ENCODE peak calls at places on chromosomes 5 and 9, in five cellular contexts. W is AG04450, O is PC-3, X is brain microvascular endothelial cell, I is fibroblast of lung. Y is an unnamed sample.

GRCh38 chr9:72612449-72612848 is 91.0 kb downstream of the TMC1 start:
- DNase-seq in W (no peak), O (no peak), X (no peak), I (no peak), Y (no peak)

GRCh38 chr5:143235423-143235822 is 168.1 kb downstream of the NR3C1 start:
- DNase-seq in W (peak), O (peak), X (peak), I (peak), Y (no peak)

GRCh38 chr5:177085985-177086917 is at the start of gene FGFR4:
- DNase-seq in W (no peak), O (peak), X (peak), I (peak), Y (no peak)

GRCh38 chr9:74122661-74123060 is 374.5 kb upstream of the RORB start:
- DNase-seq in W (no peak), O (no peak), X (no peak), I (no peak), Y (no peak)

GRCh38 chr9:114745879-114746550 is 59.8 kb downstream of the TNFSF15 start:
- DNase-seq in W (no peak), O (no peak), X (no peak), I (no peak), Y (no peak)

GRCh38 chr5:93677344-93678021 is 63.9 kb downstream of the POU5F2 start:
- DNase-seq in W (peak), O (peak), X (peak), I (peak), Y (peak)

GRCh38 chr9:127739614-127740322 is 4.7 kb upstream of the TOR2A start:
- DNase-seq in W (no peak), O (no peak), X (no peak), I (no peak), Y (no peak)

GRCh38 chr5:159186319-159186718 is 23.0 kb downstream of the RNF145 start:
- DNase-seq in W (no peak), O (peak), X (no peak), I (no peak), Y (no peak)

GRCh38 chr9:93902051-93902779 is 52.9 kb downstream of the BARX1 start:
- DNase-seq in W (no peak), O (no peak), X (no peak), I (no peak), Y (no peak)

GRCh38 chr5:170429014-170429413 is 39.8 kb upstream of the KCNMB1 start:
- DNase-seq in W (no peak), O (peak), X (no peak), I (peak), Y (no peak)

GRCh38 chr9:126613656-126614055 is at the start of gene LMX1B:
- DNase-seq in W (no peak), O (no peak), X (no peak), I (peak), Y (no peak)

GRCh38 chr9:125755340-125755739 is 8.2 kb downstream of the PBX3 start:
- DNase-seq in W (no peak), O (no peak), X (no peak), I (peak), Y (no peak)

GRCh38 chr9:127131871-127132270 is 9.4 kb upstream of the ANGPTL2 start:
- DNase-seq in W (peak), O (peak), X (peak), I (peak), Y (no peak)

GRCh38 chr9:112278152-112278551 is 55.3 kb downstream of the PTBP3 start:
- DNase-seq in W (no peak), O (no peak), X (no peak), I (peak), Y (no peak)

GRCh38 chr9:81754245-81754644 is 64.9 kb upstream of the TLE1 start:
- DNase-seq in W (no peak), O (peak), X (no peak), I (peak), Y (no peak)

GRCh38 chr5:178356459-178356872 is 123.9 kb upstream of the PHYKPL start:
- DNase-seq in W (no peak), O (no peak), X (no peak), I (no peak), Y (no peak)

GRCh38 chr5:95887977-95888376 is 65.5 kb upstream of the GLRX start:
- DNase-seq in W (no peak), O (no peak), X (no peak), I (no peak), Y (no peak)

GRCh38 chr5:80438739-80439138 is 30.9 kb downstream of the ZFYVE16 start:
- DNase-seq in W (no peak), O (no peak), X (no peak), I (no peak), Y (no peak)

GRCh38 chr5:139678751-139679750 is 30.9 kb downstream of the CXXC5 start:
- DNase-seq in W (no peak), O (no peak), X (no peak), I (peak), Y (no peak)

GRCh38 chr9:126499005-126499910 is 114.5 kb upstream of the LMX1B start:
- DNase-seq in W (no peak), O (peak), X (peak), I (peak), Y (no peak)

GRCh38 chr9:6845881-6846280 is 88.1 kb downstream of the KDM4C start:
- DNase-seq in W (no peak), O (no peak), X (no peak), I (peak), Y (no peak)

GRCh38 chr5:98942849-98943248 is 14.0 kb upstream of the CHD1 start:
- DNase-seq in W (no peak), O (no peak), X (no peak), I (no peak), Y (no peak)

GRCh38 chr5:55303238-55303690 is 4.2 kb downstream of the DHX29 start:
- DNase-seq in W (peak), O (peak), X (peak), I (peak), Y (no peak)

GRCh38 chr9:94847486-94847885 is 121.0 kb downstream of the AOPEP start:
- DNase-seq in W (peak), O (peak), X (peak), I (peak), Y (no peak)

GRCh38 chr9:91374939-91375338 is 13.2 kb upstream of the AUH start:
- DNase-seq in W (peak), O (peak), X (peak), I (peak), Y (peak)

GRCh38 chr5:81425569-81425968 is 31.6 kb upstream of the ACOT12 start:
- DNase-seq in W (no peak), O (peak), X (no peak), I (peak), Y (no peak)

GRCh38 chr5:135498662-135498995 is 37.1 kb downstream of the NEUROG1 start:
- DNase-seq in W (no peak), O (peak), X (no peak), I (no peak), Y (no peak)

GRCh38 chr5:116423091-116423490 is 151.5 kb downstream of the SEMA6A start:
- DNase-seq in W (no peak), O (peak), X (no peak), I (peak), Y (no peak)

GRCh38 chr5:176609724-176610429 is at the start of gene GPRIN1:
- DNase-seq in W (no peak), O (peak), X (no peak), I (peak), Y (no peak)

GRCh38 chr5:137072376-137073174 is 426.6 kb downstream of the SPOCK1 start:
- DNase-seq in W (no peak), O (no peak), X (no peak), I (peak), Y (no peak)

GRCh38 chr9:83957029-83957513 is 22.9 kb downstream of the HNRNPK start:
- DNase-seq in W (no peak), O (no peak), X (no peak), I (no peak), Y (no peak)

GRCh38 chr5:179834120-179834519 is 13.4 kb downstream of the SQSTM1 start:
- DNase-seq in W (no peak), O (no peak), X (no peak), I (no peak), Y (no peak)
- H3K4me3 ChIP-seq in W (no peak), O (no peak), X (no peak), I (no peak), Y (no peak)

GRCh38 chr9:14072850-14073249 is 241.1 kb downstream of the NFIB start:
- DNase-seq in W (no peak), O (no peak), X (no peak), I (no peak), Y (no peak)

GRCh38 chr9:14066032-14066431 is 247.9 kb downstream of the NFIB start:
- DNase-seq in W (no peak), O (no peak), X (no peak), I (no peak), Y (no peak)

GRCh38 chr9:14066815-14067214 is 247.1 kb downstream of the NFIB start:
- DNase-seq in W (no peak), O (peak), X (no peak), I (no peak), Y (no peak)

GRCh38 chr9:14071484-14071883 is 242.5 kb downstream of the NFIB start:
- DNase-seq in W (no peak), O (no peak), X (no peak), I (no peak), Y (no peak)

DNA sequence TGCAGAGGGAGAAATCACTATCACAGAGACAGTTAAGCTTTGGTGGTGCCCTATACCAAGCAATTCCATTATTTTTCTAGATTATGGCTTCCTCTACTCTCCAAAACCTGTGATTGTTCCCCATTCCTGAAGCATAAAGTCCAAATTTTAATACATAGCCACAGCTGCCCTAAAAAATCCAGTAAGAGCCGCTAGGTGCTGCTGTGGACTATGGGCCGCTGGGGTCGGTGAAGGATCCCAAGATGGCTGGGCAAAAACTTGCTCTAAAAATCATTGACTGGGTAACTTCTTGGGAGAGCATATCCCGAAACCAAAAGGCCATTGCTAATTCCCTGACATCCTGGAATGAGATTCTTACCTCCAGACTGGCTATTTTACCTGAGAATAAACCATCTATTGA is 245.3 kb downstream of the NFIB start:
- DNase-seq in W (no peak), O (no peak), X (no peak), I (no peak), Y (no peak)
- TF ChIP-seq CTCF in W (no peak), O (no peak), X (no peak), I (no peak), Y (no peak)

GRCh38 chr5:181170237-181170830 is 22.9 kb downstream of the OR2V2 start:
- DNase-seq in W (no peak), O (no peak), X (no peak), I (no peak), Y (no peak)

GRCh38 chr5:181171782-181172181 is 24.4 kb downstream of the OR2V2 start:
- DNase-seq in W (no peak), O (no peak), X (no peak), I (no peak), Y (no peak)

GRCh38 chr5:181173420-181174342 is 26.3 kb downstream of the OR2V2 start:
- DNase-seq in W (no peak), O (peak), X (peak), I (peak), Y (peak)

GRCh38 chr5:181170996-181171395 is 23.6 kb downstream of the OR2V2 start:
- DNase-seq in W (no peak), O (no peak), X (no peak), I (peak), Y (no peak)

DNA sequence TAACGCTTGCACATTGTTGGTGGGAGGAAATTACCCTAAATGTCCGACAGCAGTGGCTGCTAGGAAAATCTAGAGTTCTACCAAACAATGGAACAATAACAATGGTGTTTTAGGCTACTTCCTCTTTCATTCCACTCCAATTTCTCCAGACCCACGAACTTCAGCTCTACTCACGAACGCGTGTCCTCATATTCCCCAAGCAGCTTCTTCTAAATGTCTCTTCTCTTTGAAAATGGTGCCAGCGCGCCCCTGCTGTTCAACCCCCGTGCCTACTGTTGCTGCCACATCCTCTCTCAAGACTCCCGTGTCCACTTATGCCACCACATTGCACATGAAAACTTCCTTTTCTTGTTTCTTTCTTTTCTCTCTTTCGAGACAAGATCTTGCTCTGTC is 25.6 kb downstream of the OR2V2 start:
- DNase-seq in W (no peak), O (peak), X (no peak), I (no peak), Y (no peak)
- H3K4me3 ChIP-seq in W (peak), O (peak), X (peak), I (no peak), Y (peak)

DNA sequence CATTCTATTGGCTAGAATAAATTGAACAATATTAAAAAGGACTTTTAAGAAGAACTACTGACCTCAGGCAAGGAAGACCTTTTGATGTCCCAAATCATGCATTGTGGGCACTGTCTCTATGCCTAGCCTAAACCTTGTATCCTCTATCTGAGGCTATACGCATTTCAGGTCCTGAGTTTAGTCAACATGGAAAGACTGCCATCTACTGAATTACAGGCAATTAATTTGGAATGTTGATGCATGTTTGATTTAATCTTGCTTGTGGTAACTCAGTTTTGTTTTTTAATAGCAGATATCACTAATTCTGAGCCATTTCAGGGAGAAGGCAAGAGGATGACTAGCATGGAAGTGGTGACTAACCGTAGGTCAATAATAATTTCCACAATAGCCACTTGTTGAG is 585.2 kb upstream of the CCNG1 start:
- DNase-seq in W (no peak), O (peak), X (no peak), I (no peak), Y (no peak)
- TF ChIP-seq CTCF in W (no peak), O (peak), X (no peak), I (no peak), Y (no peak)

GRCh38 chr9:124697326-124698200 is 73.5 kb downstream of the NR6A1 start:
- DNase-seq in W (no peak), O (no peak), X (peak), I (peak), Y (no peak)
- H3K4me3 ChIP-seq in W (no peak), O (no peak), X (no peak), I (no peak), Y (no peak)

GRCh38 chr5:141672071-141672855 is 9.8 kb downstream of the ARAP3 start:
- DNase-seq in W (no peak), O (no peak), X (no peak), I (no peak), Y (no peak)

GRCh38 chr5:141668601-141669265 is 13.3 kb downstream of the ARAP3 start:
- DNase-seq in W (no peak), O (no peak), X (peak), I (peak), Y (no peak)

GRCh38 chr5:141665995-141666940 is 15.1 kb upstream of the FCHSD1 start:
- DNase-seq in W (no peak), O (no peak), X (no peak), I (no peak), Y (no peak)

GRCh38 chr5:141672856-141673813 is 8.9 kb downstream of the ARAP3 start:
- DNase-seq in W (no peak), O (no peak), X (no peak), I (no peak), Y (no peak)

DNA sequence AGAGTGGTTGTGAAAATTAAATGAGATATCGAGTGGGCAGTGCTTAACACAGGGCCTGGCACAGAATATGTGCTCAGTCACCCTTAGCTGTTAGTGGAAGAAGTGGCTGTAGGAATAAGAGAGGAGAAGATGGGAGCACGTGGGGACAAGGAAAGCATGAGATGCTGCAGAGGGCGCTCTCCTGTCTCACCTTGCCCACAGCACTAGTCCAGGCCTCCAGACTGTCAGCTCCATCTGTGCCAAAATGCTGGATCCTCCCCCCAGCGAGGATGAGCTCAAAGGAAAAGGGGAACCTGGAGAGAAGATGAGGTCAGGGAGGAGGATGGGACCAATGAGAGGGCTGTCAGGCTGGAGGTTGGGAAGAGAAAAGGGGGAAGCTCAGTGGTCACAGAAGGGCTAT is 12.5 kb downstream of the ARAP3 start:
- DNase-seq in W (no peak), O (no peak), X (no peak), I (no peak), Y (no peak)
- TF ChIP-seq CTCF in W (no peak), O (peak), X (peak), I (no peak), Y (peak)

GRCh38 chr5:172871982-172872381 is 37.9 kb downstream of the ERGIC1 start:
- DNase-seq in W (no peak), O (no peak), X (no peak), I (peak), Y (no peak)
- H3K4me3 ChIP-seq in W (no peak), O (no peak), X (no peak), I (no peak), Y (no peak)

GRCh38 chr5:150295741-150296486 is 6.3 kb upstream of the CAMK2A start:
- DNase-seq in W (no peak), O (no peak), X (no peak), I (no peak), Y (no peak)
- TF ChIP-seq CTCF in W (no peak), O (no peak), X (no peak), I (no peak), Y (no peak)

DNA sequence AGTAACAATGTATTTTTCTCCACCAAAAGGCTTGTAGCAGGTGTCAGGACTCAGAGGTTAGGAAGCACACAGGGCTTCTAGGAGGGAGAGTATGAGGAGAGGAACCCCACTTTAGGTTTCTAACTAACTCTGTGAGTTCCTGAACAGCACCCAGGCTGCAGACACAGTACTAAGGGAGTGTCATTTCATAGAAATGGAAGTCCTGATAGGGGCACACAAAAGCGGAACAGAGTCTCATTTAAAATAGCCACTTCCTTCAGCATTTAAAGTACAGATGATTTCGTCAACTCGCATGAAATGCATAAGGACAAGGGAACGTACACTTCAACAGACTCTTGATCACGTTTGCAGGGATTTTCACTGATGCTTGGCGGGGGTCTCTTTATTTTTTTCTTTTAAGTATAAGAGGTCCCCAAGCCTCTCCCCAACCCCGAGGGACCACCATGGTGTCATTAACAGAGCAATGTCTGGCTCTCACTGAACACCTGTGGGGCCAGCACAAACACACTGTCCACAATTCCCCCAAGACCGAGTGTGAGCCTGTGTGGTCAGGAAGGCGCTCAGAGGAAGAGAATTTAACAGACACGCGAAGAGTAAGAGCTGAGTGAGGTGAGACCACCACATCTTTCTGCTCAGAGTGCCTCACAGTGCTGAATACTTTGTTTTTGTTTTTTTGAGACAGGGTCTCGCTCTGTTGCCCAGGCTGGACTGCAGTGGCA is 82.3 kb downstream of the SECISBP2 start:
- DNase-seq in W (no peak), O (no peak), X (no peak), I (no peak), Y (no peak)
- H3K4me3 ChIP-seq in W (no peak), O (no peak), X (no peak), I (no peak), Y (no peak)